ENCODE peak calls at places on chromosomes 5 and 9, in five cellular contexts. M is GM12878, J is A549, O is HepG2, K is H1. A is an unnamed sample.

GRCh38 chr9:137348781-137349470 is 46.9 kb upstream of the NRARP start:
- DNase-seq in M (no peak), J (no peak), O (no peak), K (no peak), A (no peak)

GRCh38 chr5:76351176-76351575 is 51.9 kb upstream of the IQGAP2 start:
- DNase-seq in M (no peak), J (no peak), O (no peak), K (no peak), A (no peak)

GRCh38 chr5:66851306-66851705 is 255.1 kb downstream of the MAST4 start:
- DNase-seq in M (no peak), J (no peak), O (no peak), K (no peak), A (no peak)

GRCh38 chr5:141641634-141642278 is 5.0 kb downstream of the RELL2 start:
- DNase-seq in M (no peak), J (peak; percentile 71), O (no peak), K (no peak), A (peak; percentile 62)

GRCh38 chr5:90534922-90535321 is 5.5 kb upstream of the LYSMD3 start:
- DNase-seq in M (no peak), J (no peak), O (no peak), K (no peak), A (no peak)

GRCh38 chr5:151128817-151129216 is 28.8 kb downstream of the ANXA6 start:
- DNase-seq in M (no peak), J (no peak), O (no peak), K (no peak), A (no peak)

GRCh38 chr9:33263936-33264472 is 504 bp downstream of the BAG1 start:
- DNase-seq in M (no peak), J (no peak), O (peak; percentile 10), K (no peak), A (no peak)

GRCh38 chr5:40368200-40368599 is 311.5 kb upstream of the PTGER4 start:
- DNase-seq in M (no peak), J (no peak), O (no peak), K (no peak), A (no peak)

GRCh38 chr5:157241483-157241882 is 24.4 kb upstream of the CYFIP2 start:
- DNase-seq in M (no peak), J (no peak), O (no peak), K (no peak), A (no peak)

GRCh38 chr5:121199238-121199999 is 652.3 kb upstream of the FTMT start:
- DNase-seq in M (no peak), J (peak; percentile 6), O (no peak), K (no peak), A (no peak)

GRCh38 chr9:134534661-134535080 is 106.9 kb upstream of the COL5A1 start:
- DNase-seq in M (no peak), J (no peak), O (no peak), K (no peak), A (no peak)

GRCh38 chr9:97528529-97529230 is 27.2 kb downstream of the TMOD1 start:
- DNase-seq in M (no peak), J (no peak), O (no peak), K (peak; percentile 47), A (no peak)

GRCh38 chr5:119470105-119470763 is 17.9 kb downstream of the HSD17B4 start:
- DNase-seq in M (peak; percentile 50), J (no peak), O (no peak), K (no peak), A (no peak)

GRCh38 chr9:108580021-108580439 is 275.8 kb downstream of the ACTL7B start:
- DNase-seq in M (no peak), J (peak; percentile 94), O (peak; percentile 46), K (no peak), A (no peak)

GRCh38 chr9:12702160-12702758 is 9.1 kb downstream of the TYRP1 start:
- DNase-seq in M (no peak), J (peak; percentile 72), O (peak; percentile 3), K (peak; percentile 25), A (no peak)

GRCh38 chr9:90801507-90802289 is at the start of gene SYK:
- DNase-seq in M (no peak), J (no peak), O (no peak), K (no peak), A (peak; percentile 54)

GRCh38 chr9:137244486-137245449 is 3.7 kb downstream of the TUBB4B start:
- DNase-seq in M (no peak), J (no peak), O (no peak), K (no peak), A (no peak)

GRCh38 chr5:33588654-33589372 is 148.0 kb downstream of the TARS1 start:
- DNase-seq in M (no peak), J (peak; percentile 56), O (peak; percentile 34), K (peak; percentile 51), A (peak; percentile 80)

GRCh38 chr5:155189981-155190380 is 176.4 kb downstream of the KIF4B start:
- DNase-seq in M (no peak), J (no peak), O (peak; percentile 3), K (no peak), A (no peak)

GRCh38 chr9:20355022-20355421 is 267.3 kb downstream of the MLLT3 start:
- DNase-seq in M (no peak), J (no peak), O (no peak), K (no peak), A (no peak)

GRCh38 chr9:115593587-115594091 is 475.7 kb upstream of the TNC start:
- DNase-seq in M (no peak), J (peak; percentile 61), O (peak; percentile 4), K (no peak), A (peak; percentile 38)

GRCh38 chr5:180395540-180396274 is 42.6 kb upstream of the GFPT2 start:
- DNase-seq in M (no peak), J (peak; percentile 31), O (no peak), K (no peak), A (peak; percentile 6)

GRCh38 chr5:109755761-109756160 is 66.0 kb downstream of the MAN2A1 start:
- DNase-seq in M (no peak), J (no peak), O (no peak), K (no peak), A (no peak)

GRCh38 chr5:117337064-117337749 is 762.6 kb upstream of the SEMA6A start:
- DNase-seq in M (no peak), J (no peak), O (no peak), K (no peak), A (no peak)

GRCh38 chr5:178553517-178553916 is 36.7 kb downstream of the COL23A1 start:
- DNase-seq in M (no peak), J (no peak), O (no peak), K (no peak), A (no peak)

DNA sequence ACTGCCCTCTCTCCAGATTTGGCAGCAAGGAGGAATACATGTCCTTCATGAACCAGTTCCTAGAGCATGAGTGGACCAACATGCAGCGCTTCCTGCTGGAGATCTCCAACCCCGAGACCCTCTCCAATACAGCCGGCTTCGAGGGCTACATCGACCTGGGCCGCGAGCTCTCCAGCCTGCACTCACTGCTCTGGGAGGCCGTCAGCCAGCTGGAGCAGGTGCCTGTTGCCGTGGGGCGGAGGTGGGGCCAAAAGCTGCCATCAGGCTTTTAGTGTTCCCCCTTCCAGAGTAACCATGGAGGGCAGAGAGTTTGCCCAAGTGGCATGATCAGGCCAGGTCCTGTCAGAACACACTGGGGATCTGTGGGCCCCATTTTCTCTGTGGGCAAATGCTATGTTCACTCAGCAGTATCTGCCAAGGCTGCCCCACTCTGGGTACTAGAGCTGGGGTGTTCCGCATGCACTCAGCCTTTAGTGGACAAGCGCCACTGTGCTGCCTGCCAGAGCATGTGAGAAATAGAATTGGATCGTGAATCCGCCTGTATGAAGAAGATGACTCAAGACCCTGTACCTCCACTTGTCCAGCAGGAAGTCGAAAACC is 117.1 kb downstream of the DAB2IP start:
- DNase-seq in M (no peak), J (no peak), O (no peak), K (no peak), A (no peak)
- TF ChIP-seq KDM1A in M (no peak), J (no peak), O (no peak), K (no peak), A (no peak)

GRCh38 chr9:133133680-133134418 is 12.8 kb upstream of the RALGDS start:
- DNase-seq in M (no peak), J (peak; percentile 95), O (peak; percentile 91), K (no peak), A (peak; percentile 75)
- TF ChIP-seq KDM1A in M (no peak), J (no peak), O (no peak), K (no peak), A (peak; percentile 8)

GRCh38 chr9:80884180-80884579 is 805.2 kb downstream of the TLE1 start:
- DNase-seq in M (no peak), J (no peak), O (no peak), K (no peak), A (no peak)

GRCh38 chr9:80881350-80881749 is 808.0 kb downstream of the TLE1 start:
- DNase-seq in M (no peak), J (no peak), O (no peak), K (no peak), A (no peak)

GRCh38 chr9:80881946-80882345 is 807.4 kb downstream of the TLE1 start:
- DNase-seq in M (no peak), J (no peak), O (no peak), K (peak; percentile 1), A (no peak)

DNA sequence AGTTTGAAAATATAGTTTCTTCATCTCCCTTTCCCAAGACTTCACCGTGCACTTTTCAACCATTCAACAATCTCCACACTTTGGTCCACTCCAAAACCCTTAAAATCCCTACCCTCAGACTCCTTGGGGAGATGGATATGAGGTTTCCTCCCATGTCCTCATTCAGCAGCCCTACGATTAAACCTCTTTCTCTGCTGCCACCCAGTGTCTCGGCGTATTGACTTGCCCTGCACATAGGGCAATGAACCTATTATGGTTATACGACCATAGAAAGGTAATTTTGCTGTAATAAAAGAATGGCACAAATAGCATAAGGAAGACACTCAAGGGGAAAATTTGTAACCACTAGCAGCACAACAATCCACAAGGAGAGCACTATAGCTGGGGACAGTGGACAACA is 803.5 kb downstream of the TLE1 start:
- DNase-seq in M (no peak), J (no peak), O (no peak), K (peak; percentile 7), A (no peak)
- TF ChIP-seq KDM1A in M (no peak), J (no peak), O (no peak), K (no peak), A (no peak)

GRCh38 chr5:170077526-170077925 is 28.2 kb upstream of the FOXI1 start:
- DNase-seq in M (no peak), J (no peak), O (no peak), K (no peak), A (no peak)

GRCh38 chr5:170078458-170078857 is 27.2 kb upstream of the FOXI1 start:
- DNase-seq in M (no peak), J (no peak), O (no peak), K (no peak), A (no peak)

GRCh38 chr5:170076707-170077106 is 29.0 kb upstream of the FOXI1 start:
- DNase-seq in M (no peak), J (no peak), O (no peak), K (no peak), A (no peak)

GRCh38 chr5:170078931-170079330 is 26.8 kb upstream of the FOXI1 start:
- DNase-seq in M (no peak), J (no peak), O (no peak), K (no peak), A (no peak)

GRCh38 chr5:170076211-170076610 is 29.5 kb upstream of the FOXI1 start:
- DNase-seq in M (no peak), J (no peak), O (no peak), K (no peak), A (no peak)
- TF ChIP-seq KDM1A in M (no peak), J (no peak), O (no peak), K (no peak), A (no peak)

A was measured in K562.